ENCODE peak calls at places on chromosomes 4 and X, in seven cellular contexts. Z is K562, W is left ventricle myocardium inferior, G is lung, T is colonic mucosa, O is A549, C is cardiac muscle cell. L is an unnamed sample.
A peak's percentile ranks its signal among the peaks of the same experiment; 100 is the strongest.

GRCh38 chr4:77797239-77797638 is 21.9 kb downstream of the CNOT6L start:
- DNase-seq in T (no peak), O (peak; percentile 14), Z (no peak), C (peak; percentile 40), G (no peak), W (no peak), L (no peak)

GRCh38 chr4:152321408-152321807 is 214.5 kb downstream of the FBXW7 start:
- DNase-seq in Z (no peak), O (no peak), C (no peak), T (no peak), G (no peak), W (no peak), L (no peak)

GRCh38 chr4:48173055-48173991 is 39.3 kb upstream of the TXK start:
- DNase-seq in Z (peak; percentile 41), C (peak; percentile 70), W (no peak), O (peak; percentile 53), T (no peak), G (no peak), L (no peak)

GRCh38 chr4:26248647-26249046 is 72.2 kb upstream of the RBPJ start:
- DNase-seq in C (peak; percentile 81), Z (no peak), G (no peak), O (no peak), W (no peak), T (peak; percentile 50), L (no peak)

GRCh38 chr4:48275694-48276093 is 6.1 kb upstream of the TEC start:
- DNase-seq in W (no peak), G (no peak), O (no peak), C (no peak), T (no peak), Z (no peak), L (no peak)

GRCh38 chr4:85720736-85721135 is 245.8 kb downstream of the ARHGAP24 start:
- DNase-seq in T (no peak), G (no peak), C (peak; percentile 62), Z (no peak), O (peak; percentile 79), W (no peak), L (no peak)

GRCh38 chr4:139440971-139441370 is 12.9 kb upstream of the RAB33B start:
- DNase-seq in T (no peak), O (no peak), W (no peak), C (no peak), Z (no peak), G (no peak), L (no peak)

GRCh38 chr4:53818112-53818511 is 226.8 kb upstream of the LNX1 start:
- DNase-seq in O (no peak), C (no peak), T (no peak), W (no peak), G (no peak), Z (no peak), L (no peak)

GRCh38 chrX:28589048-28589447 is 1.8 kb downstream of the IL1RAPL1 start:
- DNase-seq in W (no peak), O (no peak), Z (no peak), C (no peak), T (no peak), G (no peak), L (no peak)

GRCh38 chrX:140503230-140503585 is 1.7 kb downstream of the SOX3 start:
- DNase-seq in O (no peak), Z (no peak), C (no peak), G (no peak), T (no peak), W (no peak), L (no peak)

GRCh38 chr4:158139086-158139485 is 33.7 kb downstream of the GASK1B start:
- DNase-seq in W (no peak), Z (no peak), T (no peak), O (peak; percentile 1), G (no peak), C (no peak), L (no peak)

GRCh38 chr4:1604706-1605205 is 79.4 kb downstream of the FAM53A start:
- DNase-seq in Z (no peak), T (no peak), C (no peak), O (no peak), G (no peak), W (no peak), L (peak; percentile 11)

GRCh38 chr4:177802665-177803064 is 360.4 kb upstream of the AGA start:
- DNase-seq in G (no peak), T (no peak), W (no peak), O (no peak), C (no peak), Z (no peak), L (no peak)

GRCh38 chr4:115126487-115126886 is 13.1 kb upstream of the NDST4 start:
- DNase-seq in G (no peak), Z (no peak), W (no peak), T (no peak), C (no peak), O (no peak), L (no peak)

GRCh38 chr4:126939401-126939800 is 693.4 kb upstream of the INTU start:
- DNase-seq in C (peak; percentile 43), O (no peak), Z (no peak), G (no peak), T (no peak), W (no peak), L (no peak)

GRCh38 chrX:97066381-97066780 is 182.7 kb downstream of the RPA4 start:
- DNase-seq in W (no peak), C (no peak), O (no peak), T (no peak), G (no peak), Z (no peak), L (no peak)

GRCh38 chr4:26985836-26986235 is 125.2 kb downstream of the STIM2 start:
- DNase-seq in C (peak; percentile 29), Z (no peak), O (no peak), T (no peak), W (no peak), G (no peak), L (no peak)

GRCh38 chr4:152374153-152374552 is 161.7 kb downstream of the FBXW7 start:
- DNase-seq in W (no peak), Z (no peak), O (no peak), T (no peak), G (no peak), C (no peak), L (no peak)

GRCh38 chr4:184444953-184445309 is 29.4 kb downstream of the IRF2 start:
- DNase-seq in T (no peak), G (no peak), Z (no peak), O (no peak), W (no peak), C (no peak), L (peak; percentile 50)

GRCh38 chr4:107036602-107037151 is 564 bp upstream of the DKK2 start:
- DNase-seq in W (no peak), C (no peak), O (no peak), G (no peak), Z (no peak), T (no peak), L (no peak)

DNA sequence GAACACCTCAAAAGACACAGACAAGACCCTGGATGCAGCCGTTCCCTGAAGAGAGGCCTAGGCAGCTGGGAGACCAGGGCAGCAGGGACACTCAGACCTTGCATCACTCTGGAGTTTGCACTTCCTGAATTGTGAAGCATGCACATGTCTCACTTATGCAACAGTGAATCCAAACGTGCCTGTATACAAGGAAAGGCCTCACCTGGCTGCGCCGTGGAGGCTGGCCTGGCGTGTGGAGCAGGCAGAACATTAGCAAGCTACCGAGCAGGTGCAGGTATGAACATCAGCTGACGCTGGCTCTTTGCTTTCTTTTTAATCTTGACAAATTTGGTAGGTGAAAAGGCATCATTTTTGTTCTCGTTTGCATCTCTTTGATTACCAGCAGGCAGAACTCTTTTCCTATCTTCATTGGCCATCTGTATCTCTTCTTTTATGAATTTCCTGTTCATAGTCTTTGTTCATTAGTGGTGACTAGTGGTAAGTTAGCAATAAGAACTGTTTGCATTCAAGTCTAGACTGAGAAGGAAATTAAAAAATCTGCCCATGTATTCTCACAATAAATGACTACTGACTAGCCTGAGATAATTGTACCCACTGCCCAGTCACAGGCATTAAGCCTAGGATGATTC is 37.2 kb upstream of the IRAK1 start:
- DNase-seq in G (no peak), C (no peak), O (peak; percentile 33), Z (no peak), W (no peak), T (no peak), L (no peak)
- H3K27ac ChIP-seq in G (no peak overlapping the region), C (no peak overlapping the region), O (peak overlapping the region; percentile 53), Z (no peak overlapping the region), W (peak overlapping the region; percentile 8), T (no peak overlapping the region), L (no peak overlapping the region)

GRCh38 chrX:3599787-3600465 is 113.5 kb downstream of the PRKX start:
- DNase-seq in T (no peak), Z (no peak), G (no peak), C (peak; percentile 20), W (no peak), O (no peak), L (no peak)
- H3K4me3 ChIP-seq in T (no peak overlapping the region), Z (no peak overlapping the region), G (no peak overlapping the region), C (no peak overlapping the region), W (no peak overlapping the region), O (no peak overlapping the region), L (no peak overlapping the region)

GRCh38 chr4:108155373-108155772 is 13.4 kb downstream of the LEF1 start:
- DNase-seq in W (no peak), G (no peak), O (no peak), Z (no peak), T (no peak), C (no peak), L (no peak)
- H3K4me1 ChIP-seq in W (no peaks in the 10 kb centered on the region), G (no peaks in the 10 kb centered on the region), O (no peaks in the 10 kb centered on the region), Z (no peaks in the 10 kb centered on the region), T (no peaks in the 10 kb centered on the region), C (peaks cover 28% of the 10 kb centered on the region), L (no peaks in the 10 kb centered on the region)

GRCh38 chr4:38795087-38795486 is 9.5 kb downstream of the TLR1 start:
- DNase-seq in C (no peak), G (no peak), W (no peak), T (no peak), O (no peak), Z (no peak), L (no peak)

GRCh38 chr4:38787693-38788092 is 4.9 kb upstream of the TLR10 start:
- DNase-seq in Z (no peak), G (no peak), O (peak; percentile 78), W (no peak), C (no peak), T (no peak), L (no peak)

GRCh38 chr4:38788327-38788726 is 5.5 kb upstream of the TLR10 start:
- DNase-seq in W (no peak), T (no peak), Z (no peak), G (no peak), O (peak; percentile 70), C (peak; percentile 14), L (no peak)

GRCh38 chr4:38785901-38786402 is 3.2 kb upstream of the TLR10 start:
- DNase-seq in W (no peak), G (no peak), T (no peak), C (no peak), O (no peak), Z (no peak), L (no peak)

GRCh38 chr4:38791005-38791404 is 8.2 kb upstream of the TLR10 start:
- DNase-seq in C (no peak), O (no peak), Z (no peak), W (no peak), G (no peak), T (no peak), L (no peak)
- H3K27ac ChIP-seq in C (no peak overlapping the region), O (no peak overlapping the region), Z (no peak overlapping the region), W (no peak overlapping the region), G (peak overlapping the region; percentile 52), T (no peak overlapping the region), L (no peak overlapping the region)

L was measured in right cardiac atrium.